ENCODE peak calls at places on chromosomes 7 and 10, in five cellular contexts. E is gastrocnemius medialis, W is right atrium auricular region, X is IMR-90, L is A549. T is an unnamed sample. For H3K4me1, the result is how much of the 10 kb centered on the place peaks cover.

GRCh38 chr10:94299417-94299816 is 63.3 kb downstream of the NOC3L start:
- DNase-seq in E (no peak), W (no peak), L (no peak), X (peak), T (no peak)

GRCh38 chr7:90407484-90407821 is 4.2 kb downstream of the CLDN12 start:
- DNase-seq in E (no peak), X (no peak), W (no peak), L (no peak), T (no peak)

GRCh38 chr7:126803060-126803665 is 449.6 kb downstream of the GRM8 start:
- DNase-seq in W (no peak), E (no peak), L (peak), X (peak), T (no peak)

GRCh38 chr10:59361659-59362183 is 628 bp downstream of the FAM13C start:
- DNase-seq in L (no peak), X (peak), E (no peak), W (no peak), T (no peak)

GRCh38 chr7:8443871-8444756 is 10.7 kb downstream of the NXPH1 start:
- DNase-seq in L (peak), E (no peak), W (no peak), X (no peak), T (no peak)

GRCh38 chr7:135177021-135177696 is 6.7 kb upstream of the CYREN start:
- DNase-seq in E (no peak), W (peak), X (no peak), L (peak), T (no peak)

GRCh38 chr7:151849008-151849878 is 27.7 kb downstream of the PRKAG2 start:
- DNase-seq in E (no peak), X (no peak), W (no peak), L (no peak), T (no peak)

GRCh38 chr10:133009218-133009954 is 67.0 kb upstream of the CFAP46 start:
- DNase-seq in E (peak), W (peak), X (no peak), L (peak), T (peak)

GRCh38 chr7:84202855-84203254 is 8.3 kb upstream of the SEMA3A start:
- DNase-seq in L (no peak), X (no peak), W (no peak), E (no peak), T (no peak)

GRCh38 chr10:71766717-71767419 is 6.5 kb downstream of the VSIR start:
- DNase-seq in E (no peak), L (peak), X (peak), W (peak), T (peak)

GRCh38 chr10:109912335-109913282 is 10.7 kb downstream of the XPNPEP1 start:
- DNase-seq in L (no peak), X (peak), E (no peak), W (no peak), T (no peak)

GRCh38 chr7:99740573-99741437 is 5.8 kb upstream of the CYP3A7 start:
- DNase-seq in W (no peak), E (peak), X (peak), L (no peak), T (no peak)

GRCh38 chr7:23955600-23956149 is 245.7 kb downstream of the STK31 start:
- DNase-seq in X (no peak), E (no peak), L (no peak), W (no peak), T (no peak)

GRCh38 chr10:86354761-86355540 is 11.6 kb downstream of the GRID1 start:
- DNase-seq in E (no peak), W (no peak), L (no peak), X (no peak), T (peak)

GRCh38 chr10:119159332-119159731 is 6.2 kb downstream of the SFXN4 start:
- DNase-seq in E (no peak), X (no peak), L (no peak), W (no peak), T (no peak)
- H3K27ac ChIP-seq in E (no peak), X (no peak), L (no peak), W (no peak), T (no peak)

GRCh38 chr7:5589819-5590595 is 166.4 kb upstream of the TNRC18 start:
- DNase-seq in L (no peak), X (no peak), E (no peak), W (no peak), T (no peak)
- H3K4me1 ChIP-seq in L (under half), X (under half), E (under half), W (under half), T (under half)

GRCh38 chr7:76340617-76341131 is 18.1 kb downstream of the YWHAG start:
- DNase-seq in E (no peak), L (no peak), W (no peak), X (peak), T (no peak)

GRCh38 chr7:76346097-76346496 is 12.7 kb downstream of the YWHAG start:
- DNase-seq in E (no peak), W (no peak), X (no peak), L (no peak), T (no peak)

GRCh38 chr7:76343931-76344321 is 14.9 kb downstream of the YWHAG start:
- DNase-seq in W (no peak), L (no peak), X (no peak), E (no peak), T (no peak)

GRCh38 chr7:76342222-76342621 is 16.6 kb downstream of the YWHAG start:
- DNase-seq in X (no peak), W (no peak), E (no peak), L (no peak), T (no peak)

GRCh38 chr7:76343294-76343930 is 15.4 kb downstream of the YWHAG start:
- DNase-seq in L (no peak), E (no peak), X (peak), W (no peak), T (no peak)
- H3K27ac ChIP-seq in L (no peak), E (peak), X (no peak), W (no peak), T (peak)

GRCh38 chr7:64558781-64559180 is 4.1 kb downstream of the ZNF680 start:
- DNase-seq in E (no peak), L (no peak), W (no peak), X (no peak), T (no peak)

GRCh38 chr7:64558323-64558705 is 4.6 kb downstream of the ZNF680 start:
- DNase-seq in L (no peak), W (no peak), X (no peak), E (no peak), T (no peak)

GRCh38 chr7:64559206-64559605 is 3.7 kb downstream of the ZNF680 start:
- DNase-seq in L (peak), X (no peak), E (no peak), W (no peak), T (peak)

GRCh38 chr7:64562621-64563275 is at the start of gene ZNF680:
- DNase-seq in E (peak), X (peak), L (peak), W (peak), T (peak)

DNA sequence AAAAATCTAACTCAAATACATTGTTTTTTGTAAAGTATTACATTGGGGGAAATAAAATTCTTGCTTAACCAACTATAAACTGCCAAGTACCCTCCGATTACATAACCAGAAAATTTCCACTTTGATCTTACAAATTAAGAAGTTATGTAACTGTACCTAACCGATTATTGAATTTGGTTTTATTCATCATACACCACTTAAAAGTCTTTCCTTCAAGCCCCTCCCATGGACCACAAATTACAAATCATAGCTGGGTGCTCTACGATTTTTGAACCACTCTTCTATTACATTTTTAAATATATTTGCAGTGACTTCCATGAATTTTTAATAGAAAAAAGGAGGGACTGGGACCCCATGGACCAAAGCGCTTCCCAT is 638 bp downstream of the ZNF680 start:
- DNase-seq in W (no peak), L (peak), X (no peak), E (no peak), T (no peak)
- H3K4me1 ChIP-seq in W (under half), L (under half), X (under half), E (under half), T (under half)

DNA sequence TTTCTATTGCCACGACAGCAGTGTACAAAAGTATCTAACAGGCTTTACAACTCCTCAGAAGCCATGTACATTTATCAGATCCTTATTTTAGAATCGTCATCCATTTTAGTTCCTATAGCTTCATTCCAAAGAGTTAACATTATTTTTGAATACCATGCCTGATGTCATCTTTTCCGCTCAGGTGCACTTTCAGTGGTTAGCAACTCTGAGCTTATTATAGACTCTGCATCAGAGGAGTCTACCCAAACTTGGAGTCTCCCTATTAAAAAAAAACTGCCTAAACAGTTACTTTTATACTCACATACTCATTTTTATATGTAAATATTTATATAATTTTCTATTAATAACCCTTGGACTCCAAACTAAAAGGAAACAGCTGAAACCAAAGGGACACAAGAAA is 31.6 kb upstream of the PRSS37 start:
- DNase-seq in L (no peak), X (no peak), W (no peak), E (no peak), T (no peak)
- H3K27ac ChIP-seq in L (no peak), X (no peak), W (no peak), E (no peak), T (no peak)

GRCh38 chr7:50336909-50337703 is 32.6 kb downstream of the IKZF1 start:
- DNase-seq in W (no peak), X (no peak), E (no peak), L (no peak), T (no peak)
- H3K4me1 ChIP-seq in W (under half), X (under half), E (under half), L (under half), T (under half)

DNA sequence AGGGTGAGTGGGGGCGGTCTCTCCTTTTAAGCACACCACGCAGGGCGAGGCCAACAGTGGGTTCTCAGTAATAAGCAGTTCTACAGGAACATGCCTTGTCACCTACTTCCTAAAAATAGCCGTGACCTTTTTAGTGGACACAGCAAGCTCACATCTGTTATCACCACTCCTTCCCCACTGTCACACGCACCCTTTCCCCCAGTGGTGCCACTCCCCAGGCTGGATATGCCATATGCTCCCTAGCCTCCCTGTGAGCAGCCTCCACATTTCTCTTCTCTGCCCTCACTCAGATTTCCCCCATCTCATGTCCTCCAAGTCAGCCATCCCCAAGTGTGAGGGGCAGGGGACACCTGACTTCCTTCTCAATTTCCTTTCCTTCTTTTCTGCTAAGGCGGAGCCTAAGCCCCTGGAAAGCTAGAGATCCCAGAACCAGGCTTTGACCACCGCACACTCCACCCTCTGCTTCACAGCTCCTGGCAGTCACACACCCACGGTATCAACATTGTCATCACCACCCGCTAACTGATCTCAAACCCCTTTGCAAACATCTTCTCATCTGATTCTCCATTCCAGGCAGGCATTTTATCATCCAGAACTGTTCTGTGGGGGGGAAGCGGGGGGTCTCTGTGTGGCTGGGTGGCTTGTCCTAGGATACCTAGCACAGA is 3.6 kb downstream of the ANXA11 start:
- DNase-seq in W (no peak), E (peak), L (no peak), X (no peak), T (peak)
- H3K27ac ChIP-seq in W (peak), E (peak), L (no peak), X (no peak), T (peak)

GRCh38 chr10:103669944-103670343 is 176.4 kb downstream of the NEURL1 start:
- DNase-seq in E (no peak), X (no peak), L (no peak), W (no peak), T (no peak)
- H3K4me1 ChIP-seq in E (under half), X (under half), L (under half), W (under half), T (under half)

T was measured in psoas muscle.